ENCODE peak calls at places on chromosomes 12 and 14, in six cellular contexts. One of them, this sample, is unnamed.

GRCh38 chr12:87960557-87960956 is 68.6 kb downstream of the C12orf50 start:
- DNase-seq in tibial artery: no peak
- DNase-seq in choroid plexus epithelial cell: no peak
- DNase-seq in ovary: no peak
- DNase-seq in activated T-helper 1 cell treated with anti-CD3 and anti-CD28 coated beads, Interleukin-12 subunit alpha, Interleukin-12 subunit beta, Interleukin-2, Interleukin-4 antibody, amounts not matched to agents 30 ng/mL and 10 ng/mL and 1 ng/mL, durations not matched to agents 14 hours and 24 hours and 36 hours: no peak
- DNase-seq in NCI-H446: peak
- DNase-seq in this sample: no peak

GRCh38 chr14:59823190-59823589 is 47.4 kb downstream of the RTN1 start:
- DNase-seq in NCI-H446: no peak
- DNase-seq in choroid plexus epithelial cell: no peak
- DNase-seq in ovary: no peak
- DNase-seq in activated T-helper 1 cell treated with anti-CD3 and anti-CD28 coated beads, Interleukin-12 subunit alpha, Interleukin-12 subunit beta, Interleukin-2, Interleukin-4 antibody, amounts not matched to agents 30 ng/mL and 10 ng/mL and 1 ng/mL, durations not matched to agents 14 hours and 24 hours and 36 hours: no peak
- DNase-seq in tibial artery: no peak
- DNase-seq in this sample: no peak

GRCh38 chr14:67411820-67412421 is at the start of gene PLEK2:
- DNase-seq in NCI-H446: no peak
- DNase-seq in activated T-helper 1 cell treated with anti-CD3 and anti-CD28 coated beads, Interleukin-12 subunit alpha, Interleukin-12 subunit beta, Interleukin-2, Interleukin-4 antibody, amounts not matched to agents 30 ng/mL and 10 ng/mL and 1 ng/mL, durations not matched to agents 14 hours and 24 hours and 36 hours: peak
- DNase-seq in tibial artery: no peak
- DNase-seq in ovary: peak
- DNase-seq in choroid plexus epithelial cell: peak
- DNase-seq in this sample: peak

GRCh38 chr14:101780887-101781239 is 19.4 kb downstream of the PPP2R5C start:
- DNase-seq in ovary: no peak
- DNase-seq in choroid plexus epithelial cell: no peak
- DNase-seq in NCI-H446: no peak
- DNase-seq in tibial artery: no peak
- DNase-seq in activated T-helper 1 cell treated with anti-CD3 and anti-CD28 coated beads, Interleukin-12 subunit alpha, Interleukin-12 subunit beta, Interleukin-2, Interleukin-4 antibody, amounts not matched to agents 30 ng/mL and 10 ng/mL and 1 ng/mL, durations not matched to agents 14 hours and 24 hours and 36 hours: no peak
- DNase-seq in this sample: peak

GRCh38 chr12:1083888-1084262 is 92.9 kb downstream of the ERC1 start:
- DNase-seq in activated T-helper 1 cell treated with anti-CD3 and anti-CD28 coated beads, Interleukin-12 subunit alpha, Interleukin-12 subunit beta, Interleukin-2, Interleukin-4 antibody, amounts not matched to agents 30 ng/mL and 10 ng/mL and 1 ng/mL, durations not matched to agents 14 hours and 24 hours and 36 hours: no peak
- DNase-seq in tibial artery: peak
- DNase-seq in NCI-H446: peak
- DNase-seq in ovary: no peak
- DNase-seq in choroid plexus epithelial cell: peak
- DNase-seq in this sample: no peak

GRCh38 chr14:59870277-59871165 is at the start of gene RTN1:
- DNase-seq in activated T-helper 1 cell treated with anti-CD3 and anti-CD28 coated beads, Interleukin-12 subunit alpha, Interleukin-12 subunit beta, Interleukin-2, Interleukin-4 antibody, amounts not matched to agents 30 ng/mL and 10 ng/mL and 1 ng/mL, durations not matched to agents 14 hours and 24 hours and 36 hours: no peak
- DNase-seq in ovary: no peak
- DNase-seq in tibial artery: peak
- DNase-seq in NCI-H446: peak
- DNase-seq in choroid plexus epithelial cell: peak
- DNase-seq in this sample: peak

GRCh38 chr14:99230271-99231141 is 41.5 kb downstream of the BCL11B start:
- DNase-seq in NCI-H446: no peak
- DNase-seq in tibial artery: no peak
- DNase-seq in ovary: no peak
- DNase-seq in activated T-helper 1 cell treated with anti-CD3 and anti-CD28 coated beads, Interleukin-12 subunit alpha, Interleukin-12 subunit beta, Interleukin-2, Interleukin-4 antibody, amounts not matched to agents 30 ng/mL and 10 ng/mL and 1 ng/mL, durations not matched to agents 14 hours and 24 hours and 36 hours: peak
- DNase-seq in choroid plexus epithelial cell: no peak
- DNase-seq in this sample: peak

GRCh38 chr12:104890463-104891096 is 67.5 kb downstream of the SLC41A2 start:
- DNase-seq in choroid plexus epithelial cell: no peak
- DNase-seq in ovary: no peak
- DNase-seq in NCI-H446: no peak
- DNase-seq in activated T-helper 1 cell treated with anti-CD3 and anti-CD28 coated beads, Interleukin-12 subunit alpha, Interleukin-12 subunit beta, Interleukin-2, Interleukin-4 antibody, amounts not matched to agents 30 ng/mL and 10 ng/mL and 1 ng/mL, durations not matched to agents 14 hours and 24 hours and 36 hours: no peak
- DNase-seq in tibial artery: no peak
- DNase-seq in this sample: peak

GRCh38 chr14:36653412-36653811 is 8.2 kb upstream of the PAX9 start:
- DNase-seq in activated T-helper 1 cell treated with anti-CD3 and anti-CD28 coated beads, Interleukin-12 subunit alpha, Interleukin-12 subunit beta, Interleukin-2, Interleukin-4 antibody, amounts not matched to agents 30 ng/mL and 10 ng/mL and 1 ng/mL, durations not matched to agents 14 hours and 24 hours and 36 hours: no peak
- DNase-seq in ovary: no peak
- DNase-seq in NCI-H446: no peak
- DNase-seq in choroid plexus epithelial cell: no peak
- DNase-seq in tibial artery: no peak
- DNase-seq in this sample: no peak

GRCh38 chr14:45177081-45177480 is 41.4 kb downstream of the FANCM start:
- DNase-seq in ovary: no peak
- DNase-seq in NCI-H446: no peak
- DNase-seq in activated T-helper 1 cell treated with anti-CD3 and anti-CD28 coated beads, Interleukin-12 subunit alpha, Interleukin-12 subunit beta, Interleukin-2, Interleukin-4 antibody, amounts not matched to agents 30 ng/mL and 10 ng/mL and 1 ng/mL, durations not matched to agents 14 hours and 24 hours and 36 hours: no peak
- DNase-seq in choroid plexus epithelial cell: peak
- DNase-seq in tibial artery: no peak
- DNase-seq in this sample: peak

GRCh38 chr12:16012086-16012485 is 101.0 kb downstream of the DERA start:
- DNase-seq in tibial artery: peak
- DNase-seq in ovary: peak
- DNase-seq in activated T-helper 1 cell treated with anti-CD3 and anti-CD28 coated beads, Interleukin-12 subunit alpha, Interleukin-12 subunit beta, Interleukin-2, Interleukin-4 antibody, amounts not matched to agents 30 ng/mL and 10 ng/mL and 1 ng/mL, durations not matched to agents 14 hours and 24 hours and 36 hours: no peak
- DNase-seq in NCI-H446: no peak
- DNase-seq in choroid plexus epithelial cell: peak
- DNase-seq in this sample: no peak

GRCh38 chr12:103442822-103443221 is 52.9 kb downstream of the C12orf42 start:
- DNase-seq in NCI-H446: no peak
- DNase-seq in tibial artery: no peak
- DNase-seq in ovary: no peak
- DNase-seq in activated T-helper 1 cell treated with anti-CD3 and anti-CD28 coated beads, Interleukin-12 subunit alpha, Interleukin-12 subunit beta, Interleukin-2, Interleukin-4 antibody, amounts not matched to agents 30 ng/mL and 10 ng/mL and 1 ng/mL, durations not matched to agents 14 hours and 24 hours and 36 hours: no peak
- DNase-seq in choroid plexus epithelial cell: no peak
- DNase-seq in this sample: no peak

GRCh38 chr14:39469094-39469710 is 37.0 kb upstream of the FBXO33 start:
- DNase-seq in choroid plexus epithelial cell: peak
- DNase-seq in activated T-helper 1 cell treated with anti-CD3 and anti-CD28 coated beads, Interleukin-12 subunit alpha, Interleukin-12 subunit beta, Interleukin-2, Interleukin-4 antibody, amounts not matched to agents 30 ng/mL and 10 ng/mL and 1 ng/mL, durations not matched to agents 14 hours and 24 hours and 36 hours: no peak
- DNase-seq in NCI-H446: peak
- DNase-seq in tibial artery: no peak
- DNase-seq in ovary: no peak
- DNase-seq in this sample: no peak

GRCh38 chr12:47111392-47111778 is 31.6 kb upstream of the AMIGO2 start:
- DNase-seq in activated T-helper 1 cell treated with anti-CD3 and anti-CD28 coated beads, Interleukin-12 subunit alpha, Interleukin-12 subunit beta, Interleukin-2, Interleukin-4 antibody, amounts not matched to agents 30 ng/mL and 10 ng/mL and 1 ng/mL, durations not matched to agents 14 hours and 24 hours and 36 hours: no peak
- DNase-seq in ovary: no peak
- DNase-seq in choroid plexus epithelial cell: no peak
- DNase-seq in NCI-H446: no peak
- DNase-seq in tibial artery: no peak
- DNase-seq in this sample: no peak

GRCh38 chr14:64708148-64709004 is 4.2 kb downstream of the PLEKHG3 start:
- DNase-seq in activated T-helper 1 cell treated with anti-CD3 and anti-CD28 coated beads, Interleukin-12 subunit alpha, Interleukin-12 subunit beta, Interleukin-2, Interleukin-4 antibody, amounts not matched to agents 30 ng/mL and 10 ng/mL and 1 ng/mL, durations not matched to agents 14 hours and 24 hours and 36 hours: peak
- DNase-seq in ovary: peak
- DNase-seq in tibial artery: peak
- DNase-seq in choroid plexus epithelial cell: peak
- DNase-seq in NCI-H446: no peak
- DNase-seq in this sample: peak

GRCh38 chr12:40557980-40558379 is 134.3 kb upstream of the CNTN1 start:
- DNase-seq in ovary: no peak
- DNase-seq in NCI-H446: no peak
- DNase-seq in tibial artery: no peak
- DNase-seq in activated T-helper 1 cell treated with anti-CD3 and anti-CD28 coated beads, Interleukin-12 subunit alpha, Interleukin-12 subunit beta, Interleukin-2, Interleukin-4 antibody, amounts not matched to agents 30 ng/mL and 10 ng/mL and 1 ng/mL, durations not matched to agents 14 hours and 24 hours and 36 hours: no peak
- DNase-seq in choroid plexus epithelial cell: no peak
- DNase-seq in this sample: no peak

GRCh38 chr14:53338192-53338591 is 185.1 kb upstream of the DDHD1 start:
- DNase-seq in activated T-helper 1 cell treated with anti-CD3 and anti-CD28 coated beads, Interleukin-12 subunit alpha, Interleukin-12 subunit beta, Interleukin-2, Interleukin-4 antibody, amounts not matched to agents 30 ng/mL and 10 ng/mL and 1 ng/mL, durations not matched to agents 14 hours and 24 hours and 36 hours: no peak
- DNase-seq in ovary: no peak
- DNase-seq in choroid plexus epithelial cell: peak
- DNase-seq in tibial artery: no peak
- DNase-seq in NCI-H446: no peak
- DNase-seq in this sample: peak